ENCODE peak calls at places on chromosomes 3 and 15, in five cellular contexts. F is mammary epithelial cell, M is nephron progenitor cell, E is lower leg skin, S is SW480. W is an unnamed sample.

GRCh38 chr3:8825153-8825825 is 55.9 kb upstream of the OXTR start:
- DNase-seq in F (no peak), M (no peak), E (no peak), S (no peak), W (no peak)

GRCh38 chr15:71237456-71238188 is 122.4 kb downstream of the THSD4 start:
- DNase-seq in F (peak; percentile 96), M (no peak), E (no peak), S (peak; percentile 21), W (peak; percentile 65)

GRCh38 chr3:58323795-58324674 is 8.7 kb upstream of the PXK start:
- DNase-seq in F (peak; percentile 65), M (no peak), E (no peak), S (no peak), W (no peak)

GRCh38 chr3:150076443-150076842 is 105.7 kb upstream of the PFN2 start:
- DNase-seq in F (no peak), M (no peak), E (no peak), S (no peak), W (no peak)

GRCh38 chr15:33894193-33894592 is 74.1 kb upstream of the CHRM5 start:
- DNase-seq in F (no peak), M (no peak), E (no peak), S (no peak), W (no peak)

GRCh38 chr15:87578776-87579175 is 677.8 kb downstream of the NTRK3 start:
- DNase-seq in F (peak; percentile 58), M (no peak), E (no peak), S (no peak), W (no peak)

GRCh38 chr15:33032053-33032452 is 162.5 kb downstream of the FMN1 start:
- DNase-seq in F (no peak), M (no peak), E (no peak), S (no peak), W (no peak)

GRCh38 chr15:70264014-70264492 is 166.3 kb upstream of the TLE3 start:
- DNase-seq in F (no peak), M (peak; percentile 70), E (no peak), S (no peak), W (no peak)

GRCh38 chr15:90099868-90100854 is 2.1 kb downstream of the IDH2 start:
- DNase-seq in F (peak; percentile 56), M (no peak), E (peak; percentile 87), S (no peak), W (peak; percentile 38)

GRCh38 chr3:61617041-61617440 is 55.7 kb downstream of the PTPRG start:
- DNase-seq in F (no peak), M (no peak), E (no peak), S (no peak), W (no peak)

GRCh38 chr3:194424953-194425352 is 25.9 kb upstream of the GP5 start:
- DNase-seq in F (no peak), M (no peak), E (no peak), S (no peak), W (no peak)

GRCh38 chr3:72844436-72844999 is 3.7 kb downstream of the SHQ1 start:
- DNase-seq in F (peak; percentile 14), M (no peak), E (no peak), S (no peak), W (no peak)

GRCh38 chr3:61871646-61872045 is 310.3 kb downstream of the PTPRG start:
- DNase-seq in F (no peak), M (no peak), E (no peak), S (no peak), W (no peak)

GRCh38 chr3:155744626-155745324 is at the start of gene PLCH1:
- DNase-seq in F (no peak), M (peak; percentile 75), E (peak; percentile 91), S (peak; percentile 67), W (peak; percentile 61)

GRCh38 chr3:141392018-141392370 is 23.7 kb downstream of the ZBTB38 start:
- DNase-seq in F (no peak), M (no peak), E (no peak), S (no peak), W (no peak)

W was measured in H4.